ENCODE peak calls at places on chromosomes 12 and 14, in nine cellular contexts. K is testis, J is adrenal gland, S is A549, P is GM12878, B is ovary, L is lower leg skin, U is suprapubic skin, X is uterus. O is an unnamed sample.

GRCh38 chr14:65966188-65966587 is 520.0 kb upstream of the CCDC196 start:
- DNase-seq in K (no peak), J (no peak), S (no peak), P (no peak), B (no peak), L (no peak), U (no peak), X (no peak), O (no peak)

GRCh38 chr14:74763803-74764531 is 851 bp downstream of the YLPM1 start:
- DNase-seq in K (peak; percentile 31), J (no peak), S (no peak), P (no peak), B (no peak), L (peak; percentile 86), U (no peak), X (peak; percentile 17), O (peak; percentile 18)

GRCh38 chr12:4978737-4979136 is 64.9 kb upstream of the KCNA5 start:
- DNase-seq in K (no peak), J (no peak), S (no peak), P (no peak), B (no peak), L (no peak), U (no peak), X (no peak), O (no peak)

GRCh38 chr12:91704446-91704845 is 441.2 kb downstream of the BTG1 start:
- DNase-seq in K (no peak), J (no peak), S (no peak), P (no peak), B (no peak), L (no peak), U (no peak), X (no peak), O (no peak)

GRCh38 chr14:61480704-61481285 is 159.4 kb downstream of the PRKCH start:
- DNase-seq in K (no peak), J (no peak), S (no peak), P (no peak), B (no peak), L (peak; percentile 77), U (no peak), X (no peak), O (no peak)

GRCh38 chr12:111285191-111285590 is 83.7 kb downstream of the PHETA1 start:
- DNase-seq in K (no peak), J (no peak), S (no peak), P (no peak), B (no peak), L (no peak), U (no peak), X (no peak), O (no peak)

GRCh38 chr14:73741876-73742519 is 27.8 kb upstream of the PNMA1 start:
- DNase-seq in K (no peak), J (no peak), S (no peak), P (no peak), B (peak; percentile 59), L (peak; percentile 89), U (no peak), X (no peak), O (no peak)

GRCh38 chr14:67694791-67695393 is 672 bp downstream of the RDH11 start:
- DNase-seq in K (peak; percentile 94), J (peak; percentile 97), S (peak; percentile 95), P (peak; percentile 76), B (peak; percentile 54), L (no peak), U (peak; percentile 79), X (peak; percentile 41), O (peak; percentile 58)

GRCh38 chr14:104109121-104109541 is 23.6 kb downstream of the ASPG start:
- DNase-seq in K (no peak), J (no peak), S (no peak), P (no peak), B (no peak), L (peak; percentile 80), U (peak; percentile 72), X (no peak), O (peak; percentile 14)

GRCh38 chr12:113445544-113446176 is 23.5 kb downstream of the SDSL start:
- DNase-seq in K (no peak), J (no peak), S (no peak), P (no peak), B (no peak), L (no peak), U (no peak), X (no peak), O (no peak)

GRCh38 chr14:93137864-93138263 is 22.1 kb upstream of the ITPK1 start:
- DNase-seq in K (peak; percentile 62), J (peak; percentile 68), S (no peak), P (no peak), B (peak; percentile 39), L (no peak), U (no peak), X (peak; percentile 29), O (peak; percentile 69)

GRCh38 chr12:114666746-114667668 is 17.0 kb downstream of the TBX3 start:
- DNase-seq in K (no peak), J (no peak), S (no peak), P (no peak), B (peak; percentile 40), L (no peak), U (no peak), X (no peak), O (no peak)

GRCh38 chr14:102764220-102764671 is 13.0 kb upstream of the TRAF3 start:
- DNase-seq in K (no peak), J (no peak), S (no peak), P (peak; percentile 97), B (no peak), L (no peak), U (no peak), X (no peak), O (no peak)

GRCh38 chr12:38384816-38385491 is 68.4 kb downstream of the ALG10B start:
- DNase-seq in K (peak; percentile 17), J (no peak), S (no peak), P (no peak), B (no peak), L (no peak), U (no peak), X (no peak), O (no peak)

GRCh38 chr14:32920696-32921276 is 17.9 kb upstream of the NPAS3 start:
- DNase-seq in K (no peak), J (no peak), S (no peak), P (no peak), B (no peak), L (no peak), U (no peak), X (no peak), O (no peak)

DNA sequence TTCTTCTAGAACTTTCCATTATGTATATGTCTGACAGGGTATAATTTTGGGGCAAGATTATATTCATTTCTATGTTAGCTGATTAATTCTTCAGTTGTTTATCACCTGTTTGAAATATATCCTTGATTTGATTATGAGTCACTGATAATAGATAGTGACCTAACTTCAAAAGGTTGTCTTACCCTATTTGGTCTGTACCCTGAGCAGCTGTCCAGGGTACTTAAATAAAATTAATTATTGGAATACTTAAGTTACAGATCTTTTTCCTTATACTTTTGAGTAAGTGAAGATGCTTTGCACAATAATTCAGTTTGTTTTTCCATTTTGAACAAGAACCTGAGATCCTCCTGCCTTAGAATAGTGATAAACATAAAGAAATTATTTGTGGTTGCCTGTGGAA is 13.2 kb upstream of the NPAS3 start:
- DNase-seq in K (no peak), J (no peak), S (no peak), P (no peak), B (no peak), L (no peak), U (no peak), X (no peak), O (no peak)
- TF ChIP-seq POLR2A in K (no peak), J (no peak), S (no peak), P (no peak), B (no peak), L (no peak), U (no peak), X (no peak), O (no peak)

GRCh38 chr12:50219544-50219943 is 52.4 kb upstream of the CERS5 start:
- DNase-seq in K (no peak), J (no peak), S (no peak), P (no peak), B (no peak), L (no peak), U (no peak), X (no peak), O (no peak)
- H3K4me3 ChIP-seq in K (no peak overlapping the region), J (peak overlapping the region; percentile 53), S (no peak overlapping the region), P (peak overlapping the region; percentile 86), B (peak overlapping the region; percentile 43), L (no peak overlapping the region), U (peak overlapping the region; percentile 54), X (no peak overlapping the region), O (peak overlapping the region; percentile 64)

GRCh38 chr12:12725956-12726542 is 8.9 kb downstream of the CDKN1B start:
- DNase-seq in K (no peak), J (no peak), S (no peak), P (no peak), B (no peak), L (no peak), U (no peak), X (no peak), O (no peak)
- TF ChIP-seq POLR2A in K (no peak), J (no peak), S (no peak), P (peak; percentile 90), B (no peak), L (no peak), U (no peak), X (no peak), O (no peak)

DNA sequence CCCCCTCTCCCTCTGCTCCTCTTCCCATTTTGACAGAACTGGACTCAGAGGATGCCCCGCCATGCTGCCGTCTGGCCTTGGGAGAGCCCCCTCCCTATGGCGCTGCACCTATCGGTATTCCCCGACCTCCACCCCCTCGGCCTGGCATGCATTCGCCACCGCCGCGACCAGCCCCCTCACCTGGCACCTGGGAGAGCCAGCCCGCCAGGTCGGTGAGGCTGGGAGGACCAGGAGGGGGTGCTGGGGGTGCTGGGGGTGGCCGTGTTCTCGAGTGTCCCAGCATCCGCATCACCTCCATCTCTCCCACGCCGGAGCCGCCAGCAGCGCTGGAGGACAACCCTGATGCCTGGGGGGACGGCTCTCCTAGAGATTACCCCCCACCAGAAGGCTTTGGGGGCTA is 1.5 kb downstream of the NFATC4 start:
- DNase-seq in K (no peak), J (no peak), S (no peak), P (no peak), B (peak; percentile 67), L (no peak), U (no peak), X (peak; percentile 35), O (peak; percentile 52)
- H3K4me3 ChIP-seq in K (no peak overlapping the region), J (peak overlapping the region; percentile 83), S (no peak overlapping the region), P (no peak overlapping the region), B (no peak overlapping the region), L (no peak overlapping the region), U (peak overlapping the region; percentile 63), X (peak overlapping the region; percentile 69), O (no peak overlapping the region)

DNA sequence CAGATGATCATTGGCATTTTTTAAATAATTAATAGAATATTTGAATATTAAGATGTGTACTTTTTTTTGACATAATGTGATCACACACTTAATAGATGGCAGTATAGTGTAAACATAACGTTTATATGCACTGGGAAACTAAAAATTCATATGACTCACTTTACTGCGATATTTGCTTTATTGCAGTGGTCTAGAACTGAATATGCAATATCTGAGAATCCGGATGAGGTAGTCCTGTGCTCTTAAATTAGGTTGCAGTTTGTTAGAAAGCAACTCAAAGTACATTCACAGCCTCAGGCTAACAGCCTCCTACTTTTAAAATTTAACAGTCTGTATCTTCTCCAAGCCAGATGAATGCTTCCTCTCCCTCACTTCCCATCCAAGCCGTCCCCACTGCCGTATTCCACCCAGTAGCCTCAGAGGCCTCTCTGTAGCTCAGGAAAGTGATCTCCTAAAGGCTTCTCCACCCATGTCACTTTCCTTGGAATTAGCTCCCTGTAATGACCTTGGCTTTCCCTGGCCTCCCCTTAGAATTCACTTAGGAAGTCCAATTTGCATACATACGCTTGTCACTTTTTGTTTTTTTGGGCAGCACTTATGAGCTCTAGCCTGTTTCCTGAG is 43.8 kb downstream of the TESPA1 start:
- DNase-seq in K (no peak), J (no peak), S (no peak), P (no peak), B (no peak), L (no peak), U (no peak), X (no peak), O (no peak)
- TF ChIP-seq POLR2A in K (no peak), J (no peak), S (no peak), P (no peak), B (no peak), L (no peak), U (no peak), X (no peak), O (no peak)